ENCODE peak calls at places on chromosomes 7 and 10, in four cellular contexts. Z, L, F and A are unnamed samples.

GRCh38 chr7:107579881-107580715 is at the start of gene BCAP29:
- DNase-seq in Z (peak), L (peak), F (peak), A (peak)

GRCh38 chr7:28069788-28070187 is 110.8 kb downstream of the JAZF1 start:
- DNase-seq in Z (no peak), L (peak), F (no peak), A (peak)

GRCh38 chr10:33157108-33157507 is 177.4 kb downstream of the NRP1 start:
- DNase-seq in Z (no peak), L (no peak), F (no peak), A (no peak)

GRCh38 chr10:114577133-114577532 is 80.9 kb downstream of the ABLIM1 start:
- DNase-seq in Z (no peak), L (no peak), F (peak), A (no peak)

GRCh38 chr10:44070282-44070681 is 314.6 kb downstream of the CXCL12 start:
- DNase-seq in Z (no peak), L (peak), F (no peak), A (peak)

GRCh38 chr10:114346176-114347031 is 57.9 kb downstream of the AFAP1L2 start:
- DNase-seq in Z (no peak), L (no peak), F (no peak), A (no peak)

GRCh38 chr10:79179404-79180309 is 110.9 kb downstream of the ZMIZ1 start:
- DNase-seq in Z (no peak), L (no peak), F (no peak), A (no peak)

GRCh38 chr7:140074780-140075179 is 12.0 kb upstream of the PARP12 start:
- DNase-seq in Z (no peak), L (no peak), F (no peak), A (no peak)

GRCh38 chr7:150357771-150358427 is 10.7 kb upstream of the REPIN1 start:
- DNase-seq in Z (no peak), L (no peak), F (no peak), A (no peak)

GRCh38 chr7:103573479-103574058 is 127.6 kb upstream of the SLC26A5 start:
- DNase-seq in Z (no peak), L (no peak), F (peak), A (no peak)

GRCh38 chr7:1466524-1467271 is 7.4 kb upstream of the MICALL2 start:
- DNase-seq in Z (no peak), L (peak), F (peak), A (peak)

GRCh38 chr7:66236713-66237303 is 31.7 kb downstream of the TPST1 start:
- DNase-seq in Z (no peak), L (no peak), F (no peak), A (no peak)

GRCh38 chr7:144738708-144739314 is 97.0 kb downstream of the TPK1 start:
- DNase-seq in Z (no peak), L (no peak), F (no peak), A (peak)

GRCh38 chr10:104937528-104937927 is 296.4 kb downstream of the SORCS3 start:
- DNase-seq in Z (no peak), L (peak), F (peak), A (no peak)

GRCh38 chr7:100166317-100166940 is 2.0 kb downstream of the GAL3ST4 start:
- DNase-seq in Z (no peak), L (no peak), F (no peak), A (no peak)

GRCh38 chr7:43729214-43729923 is at the start of gene COA1:
- DNase-seq in Z (peak), L (peak), F (peak), A (peak)

GRCh38 chr10:77320852-77321496 is 316.6 kb downstream of the KCNMA1 start:
- DNase-seq in Z (no peak), L (no peak), F (no peak), A (no peak)

GRCh38 chr10:1369665-1370064 is 313.5 kb downstream of the WDR37 start:
- DNase-seq in Z (no peak), L (peak), F (no peak), A (no peak)

GRCh38 chr10:4385491-4385890 is 440.5 kb upstream of the AKR1E2 start:
- DNase-seq in Z (no peak), L (no peak), F (no peak), A (no peak)

GRCh38 chr10:13649844-13650520 is 63.2 kb downstream of the PRPF18 start:
- DNase-seq in Z (no peak), L (no peak), F (no peak), A (no peak)

GRCh38 chr10:62050941-62051433 is 149.5 kb downstream of the ARID5B start:
- DNase-seq in Z (peak), L (peak), F (peak), A (peak)

GRCh38 chr7:108090791-108091460 is 39.2 kb downstream of the LAMB4 start:
- DNase-seq in Z (no peak), L (no peak), F (no peak), A (no peak)